ENCODE peak calls at places on chromosomes 5 and 9, in four cellular contexts. One of them, this sample, is unnamed.
A peak's percentile ranks its signal among the peaks of the same experiment; 100 is the strongest.

GRCh38 chr9:113361304-113362018 is 12.1 kb downstream of the BSPRY start:
- DNase-seq in WERI-Rb-1: peak; percentile 41
- DNase-seq in adrenal gland: no peak
- DNase-seq in AG04450: peak; percentile 13
- DNase-seq in this sample: no peak

GRCh38 chr5:150227606-150228273 is 37.9 kb downstream of the SLC6A7 start:
- DNase-seq in WERI-Rb-1: no peak
- DNase-seq in adrenal gland: no peak
- DNase-seq in AG04450: no peak
- DNase-seq in this sample: no peak

GRCh38 chr5:116576043-116576713 is 1.6 kb upstream of the SEMA6A start:
- DNase-seq in WERI-Rb-1: peak; percentile 85
- DNase-seq in adrenal gland: peak; percentile 84
- DNase-seq in AG04450: no peak
- DNase-seq in this sample: peak; percentile 91

GRCh38 chr9:3597792-3598191 is 72.0 kb upstream of the RFX3 start:
- DNase-seq in WERI-Rb-1: no peak
- DNase-seq in adrenal gland: no peak
- DNase-seq in AG04450: no peak
- DNase-seq in this sample: no peak

GRCh38 chr5:138725153-138725884 is 27.9 kb upstream of the CTNNA1 start:
- DNase-seq in WERI-Rb-1: peak; percentile 33
- DNase-seq in adrenal gland: peak; percentile 55
- DNase-seq in AG04450: peak; percentile 4
- DNase-seq in this sample: peak; percentile 24

GRCh38 chr5:67773439-67773988 is 442.0 kb upstream of the PIK3R1 start:
- DNase-seq in WERI-Rb-1: no peak
- DNase-seq in adrenal gland: no peak
- DNase-seq in AG04450: no peak
- DNase-seq in this sample: no peak

GRCh38 chr9:13939129-13939528 is 374.8 kb downstream of the NFIB start:
- DNase-seq in WERI-Rb-1: no peak
- DNase-seq in adrenal gland: no peak
- DNase-seq in AG04450: peak; percentile 59
- DNase-seq in this sample: no peak

GRCh38 chr5:118888556-118888955 is 99.8 kb downstream of the DTWD2 start:
- DNase-seq in WERI-Rb-1: no peak
- DNase-seq in adrenal gland: no peak
- DNase-seq in AG04450: no peak
- DNase-seq in this sample: no peak

GRCh38 chr9:114300153-114300845 is 22.6 kb upstream of the ORM1 start:
- DNase-seq in WERI-Rb-1: no peak
- DNase-seq in adrenal gland: peak; percentile 14
- DNase-seq in AG04450: no peak
- DNase-seq in this sample: no peak

GRCh38 chr9:133099726-133100517 is 21.1 kb downstream of the RALGDS start:
- DNase-seq in WERI-Rb-1: no peak
- DNase-seq in adrenal gland: peak; percentile 49
- DNase-seq in AG04450: no peak
- DNase-seq in this sample: no peak

GRCh38 chr9:124137009-124137943 is 120.5 kb upstream of the NEK6 start:
- DNase-seq in WERI-Rb-1: no peak
- DNase-seq in adrenal gland: peak; percentile 28
- DNase-seq in AG04450: no peak
- DNase-seq in this sample: no peak

GRCh38 chr5:10635861-10636350 is 72.0 kb downstream of the ANKRD33B start:
- DNase-seq in WERI-Rb-1: no peak
- DNase-seq in adrenal gland: no peak
- DNase-seq in AG04450: no peak
- DNase-seq in this sample: no peak

GRCh38 chr9:15205632-15206243 is 101.3 kb downstream of the TTC39B start:
- DNase-seq in WERI-Rb-1: no peak
- DNase-seq in adrenal gland: no peak
- DNase-seq in AG04450: peak; percentile 2
- DNase-seq in this sample: no peak

GRCh38 chr5:166722939-166723338 is 1568.5 kb upstream of the WWC1 start:
- DNase-seq in WERI-Rb-1: no peak
- DNase-seq in adrenal gland: no peak
- DNase-seq in AG04450: no peak
- DNase-seq in this sample: no peak

GRCh38 chr5:180688326-180689070 is 39.1 kb upstream of the FLT4 start:
- DNase-seq in WERI-Rb-1: no peak
- DNase-seq in adrenal gland: no peak
- DNase-seq in AG04450: no peak
- DNase-seq in this sample: no peak

GRCh38 chr9:72864327-72864726 is 88.5 kb downstream of the ALDH1A1 start:
- DNase-seq in WERI-Rb-1: no peak
- DNase-seq in adrenal gland: no peak
- DNase-seq in AG04450: no peak
- DNase-seq in this sample: peak; percentile 17

GRCh38 chr5:171808951-171809350 is 23.3 kb downstream of the SMIM23 start:
- DNase-seq in WERI-Rb-1: no peak
- DNase-seq in adrenal gland: no peak
- DNase-seq in AG04450: peak; percentile 11
- DNase-seq in this sample: no peak

GRCh38 chr5:80231243-80231642 is 24.6 kb downstream of the SERINC5 start:
- DNase-seq in WERI-Rb-1: no peak
- DNase-seq in adrenal gland: no peak
- DNase-seq in AG04450: no peak
- DNase-seq in this sample: no peak

GRCh38 chr9:35783418-35783817 is 8.0 kb upstream of the NPR2 start:
- DNase-seq in WERI-Rb-1: no peak
- DNase-seq in adrenal gland: no peak
- DNase-seq in AG04450: no peak
- DNase-seq in this sample: no peak

DNA sequence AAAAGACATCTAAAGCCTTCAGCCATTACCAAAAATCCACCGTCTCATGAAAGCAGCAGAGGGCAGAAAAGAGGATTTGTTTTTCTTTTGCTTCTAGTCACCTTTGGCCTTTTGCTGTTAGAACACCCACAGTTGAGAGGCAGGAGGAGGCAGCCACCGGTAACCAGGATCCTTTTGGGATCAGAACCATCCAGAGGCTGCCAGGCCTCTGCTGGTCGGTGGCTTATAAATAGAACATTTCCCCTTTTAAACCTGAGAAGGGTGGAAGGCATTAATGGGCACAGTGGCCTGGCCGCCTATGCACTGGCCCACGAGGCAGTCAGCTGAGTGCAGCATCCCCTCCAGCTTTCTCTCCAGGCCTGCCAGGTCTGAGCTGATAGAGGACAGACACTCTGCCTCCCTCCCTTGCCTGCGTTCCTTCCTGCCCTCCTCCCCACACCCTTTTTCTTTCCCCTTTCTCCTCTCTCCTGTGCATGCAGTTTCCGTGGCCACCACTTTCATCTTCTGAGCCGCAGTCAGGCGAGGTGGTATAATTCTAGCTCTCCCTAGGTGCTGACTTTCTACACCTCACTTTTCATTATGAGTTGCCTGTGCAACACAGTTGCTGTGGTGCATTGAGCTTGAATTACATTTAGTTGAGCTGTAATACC is 253.4 kb downstream of the ARHGAP26 start:
- DNase-seq in WERI-Rb-1: no peak
- DNase-seq in adrenal gland: peak; percentile 68
- DNase-seq in AG04450: no peak
- DNase-seq in this sample: no peak
- TF ChIP-seq CTCF in WERI-Rb-1: no peak
- TF ChIP-seq CTCF in adrenal gland: no peak
- TF ChIP-seq CTCF in AG04450: peak; percentile 5
- TF ChIP-seq CTCF in this sample: no peak

GRCh38 chr9:89376286-89376685 is 58.0 kb downstream of the SECISBP2 start:
- DNase-seq in WERI-Rb-1: no peak
- DNase-seq in adrenal gland: no peak
- DNase-seq in AG04450: no peak
- DNase-seq in this sample: no peak

GRCh38 chr9:89374176-89374575 is 55.9 kb downstream of the SECISBP2 start:
- DNase-seq in WERI-Rb-1: no peak
- DNase-seq in adrenal gland: no peak
- DNase-seq in AG04450: no peak
- DNase-seq in this sample: no peak

GRCh38 chr9:89377411-89377810 is 59.1 kb downstream of the SECISBP2 start:
- DNase-seq in WERI-Rb-1: no peak
- DNase-seq in adrenal gland: no peak
- DNase-seq in AG04450: no peak
- DNase-seq in this sample: no peak

GRCh38 chr9:89376741-89377140 is 58.4 kb downstream of the SECISBP2 start:
- DNase-seq in WERI-Rb-1: no peak
- DNase-seq in adrenal gland: no peak
- DNase-seq in AG04450: no peak
- DNase-seq in this sample: no peak

GRCh38 chr9:89375181-89375760 is 57.0 kb downstream of the SECISBP2 start:
- DNase-seq in WERI-Rb-1: no peak
- DNase-seq in adrenal gland: peak; percentile 70
- DNase-seq in AG04450: no peak
- DNase-seq in this sample: no peak
- TF ChIP-seq CTCF in WERI-Rb-1: no peak
- TF ChIP-seq CTCF in adrenal gland: no peak
- TF ChIP-seq CTCF in AG04450: no peak
- TF ChIP-seq CTCF in this sample: no peak

GRCh38 chr9:84668204-84669007 is 1.1 kb upstream of the NTRK2 start:
- DNase-seq in WERI-Rb-1: peak; percentile 22
- DNase-seq in adrenal gland: peak; percentile 79
- DNase-seq in AG04450: no peak
- DNase-seq in this sample: peak; percentile 90
- TF ChIP-seq CTCF in WERI-Rb-1: peak; percentile 38
- TF ChIP-seq CTCF in adrenal gland: peak; percentile 51
- TF ChIP-seq CTCF in AG04450: peak; percentile 36
- TF ChIP-seq CTCF in this sample: peak; percentile 62

DNA sequence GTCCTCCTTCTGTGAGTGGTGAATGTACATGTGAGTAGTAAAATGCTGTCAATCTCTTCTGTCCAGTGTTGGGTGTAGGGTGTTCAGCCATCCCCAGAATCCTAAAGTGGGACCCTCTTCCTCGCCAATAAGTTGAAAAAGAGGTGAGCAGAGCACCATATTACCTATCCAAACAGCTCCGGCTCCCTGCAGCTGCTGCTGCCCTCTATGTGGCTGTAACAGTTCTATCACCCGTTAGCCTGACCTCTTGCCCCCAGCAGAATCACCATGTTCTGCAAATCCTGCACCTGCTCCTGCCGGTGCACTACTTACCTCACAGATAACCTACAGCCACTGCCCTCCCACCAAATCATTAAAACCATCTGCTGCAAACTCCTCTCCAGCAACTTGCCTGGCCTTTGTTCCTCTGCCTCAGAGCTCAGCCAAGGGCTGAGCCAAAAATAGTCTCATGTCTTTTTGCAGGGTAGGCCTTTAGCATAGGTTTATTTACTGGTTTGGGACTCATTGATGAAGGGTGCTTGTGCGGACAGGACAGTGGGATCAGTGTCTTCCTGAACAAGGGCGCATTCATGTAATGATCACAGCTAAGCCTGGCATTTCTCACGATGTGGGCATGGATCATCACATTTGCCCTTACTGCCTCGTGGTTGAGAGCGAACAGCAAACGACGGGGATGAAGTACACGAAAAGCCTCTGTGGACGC is 49.6 kb upstream of the CCL21 start:
- DNase-seq in WERI-Rb-1: peak; percentile 35
- DNase-seq in adrenal gland: no peak
- DNase-seq in AG04450: no peak
- DNase-seq in this sample: no peak
- TF ChIP-seq CTCF in WERI-Rb-1: peak; percentile 40
- TF ChIP-seq CTCF in adrenal gland: no peak
- TF ChIP-seq CTCF in AG04450: no peak
- TF ChIP-seq CTCF in this sample: no peak

DNA sequence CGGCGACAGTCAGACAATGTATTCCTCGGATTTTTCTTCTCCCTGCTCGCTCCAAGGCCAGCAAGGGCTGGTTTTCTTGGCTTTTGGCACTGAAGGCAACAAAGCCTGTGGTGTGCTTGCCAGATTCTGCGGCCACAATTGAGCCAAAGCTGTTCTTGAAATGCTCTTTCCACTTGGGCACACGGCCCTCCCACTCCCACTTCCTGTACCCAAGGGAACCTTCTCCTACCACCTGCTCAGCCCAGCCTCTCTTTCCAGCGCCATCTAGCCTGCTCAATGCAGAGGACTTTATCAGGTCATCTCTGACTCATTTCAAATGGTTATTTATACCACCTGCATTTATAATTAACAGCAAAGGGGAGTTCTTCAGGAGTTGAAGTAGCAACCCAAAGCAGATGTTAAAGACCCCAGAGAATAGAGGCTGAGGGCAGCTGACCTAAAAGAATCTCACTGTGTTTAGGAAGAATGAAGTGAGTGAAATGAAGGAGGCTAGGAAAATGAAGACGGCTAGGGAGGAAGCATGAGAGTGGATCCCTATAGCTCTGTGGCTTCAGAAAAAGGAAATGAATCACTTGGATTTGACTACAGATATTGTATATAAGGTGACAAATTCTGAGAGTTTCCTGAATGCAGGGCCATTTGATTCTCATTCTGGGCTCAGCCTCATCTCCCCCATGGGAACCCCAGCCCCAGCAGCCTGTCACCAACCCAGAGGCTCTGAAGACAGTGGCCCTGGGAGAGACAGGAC is 439.0 kb downstream of the ENC1 start:
- DNase-seq in WERI-Rb-1: no peak
- DNase-seq in adrenal gland: peak; percentile 56
- DNase-seq in AG04450: no peak
- DNase-seq in this sample: no peak
- TF ChIP-seq CTCF in WERI-Rb-1: no peak
- TF ChIP-seq CTCF in adrenal gland: no peak
- TF ChIP-seq CTCF in AG04450: no peak
- TF ChIP-seq CTCF in this sample: no peak

GRCh38 chr9:97501972-97502221 is 431 bp downstream of the TMOD1 start:
- DNase-seq in WERI-Rb-1: no peak
- DNase-seq in adrenal gland: no peak
- DNase-seq in AG04450: no peak
- DNase-seq in this sample: peak; percentile 47

GRCh38 chr9:97500765-97501176 is 695 bp upstream of the TMOD1 start:
- DNase-seq in WERI-Rb-1: no peak
- DNase-seq in adrenal gland: no peak
- DNase-seq in AG04450: no peak
- DNase-seq in this sample: no peak

GRCh38 chr9:97502222-97502983 is 937 bp downstream of the TMOD1 start:
- DNase-seq in WERI-Rb-1: no peak
- DNase-seq in adrenal gland: peak; percentile 66
- DNase-seq in AG04450: no peak
- DNase-seq in this sample: peak; percentile 8

GRCh38 chr9:97500263-97500662 is 1.2 kb upstream of the TMOD1 start:
- DNase-seq in WERI-Rb-1: no peak
- DNase-seq in adrenal gland: no peak
- DNase-seq in AG04450: no peak
- DNase-seq in this sample: no peak

GRCh38 chr9:97501177-97501971 is at the start of gene TMOD1:
- DNase-seq in WERI-Rb-1: peak; percentile 69
- DNase-seq in adrenal gland: peak; percentile 82
- DNase-seq in AG04450: no peak
- DNase-seq in this sample: peak; percentile 74
- TF ChIP-seq CTCF in WERI-Rb-1: peak; percentile 34
- TF ChIP-seq CTCF in adrenal gland: no peak
- TF ChIP-seq CTCF in AG04450: no peak
- TF ChIP-seq CTCF in this sample: no peak

GRCh38 chr5:131810510-131811249 is 13.9 kb upstream of the FNIP1 start:
- DNase-seq in WERI-Rb-1: no peak
- DNase-seq in adrenal gland: no peak
- DNase-seq in AG04450: no peak
- DNase-seq in this sample: no peak
- TF ChIP-seq CTCF in WERI-Rb-1: peak; percentile 37
- TF ChIP-seq CTCF in adrenal gland: peak; percentile 23
- TF ChIP-seq CTCF in AG04450: no peak
- TF ChIP-seq CTCF in this sample: peak; percentile 8